ENCODE peak calls at places on chromosomes 11 and 22, in four cellular contexts. J, U, P and Z are unnamed samples.

GRCh38 chr22:24500251-24500820 is 5.2 kb downstream of the UPB1 start:
- DNase-seq in U (no peak), J (no peak), P (no peak), Z (no peak)

GRCh38 chr11:108895579-108896480 is 231.0 kb downstream of the DDX10 start:
- DNase-seq in U (peak; percentile 65), P (no peak), J (no peak), Z (no peak)

GRCh38 chr11:19697721-19698121 is 14.9 kb upstream of the NAV2 start:
- DNase-seq in P (no peak), U (no peak), J (no peak), Z (peak; percentile 46)

GRCh38 chr11:35747638-35748037 is 85.1 kb downstream of the TRIM44 start:
- DNase-seq in J (no peak), P (peak; percentile 44), U (no peak), Z (no peak)

GRCh38 chr22:48953830-48954229 is 873.8 kb downstream of the BRD1 start:
- DNase-seq in J (no peak), P (no peak), U (no peak), Z (no peak)

GRCh38 chr22:24685804-24686203 is 82.8 kb downstream of the GGT1 start:
- DNase-seq in J (no peak), U (peak; percentile 4), P (no peak), Z (no peak)

GRCh38 chr11:95732930-95733602 is 56.5 kb downstream of the FAM76B start:
- DNase-seq in U (no peak), J (no peak), P (no peak), Z (no peak)

GRCh38 chr11:28209906-28210305 is 101.7 kb downstream of the METTL15 start:
- DNase-seq in U (peak; percentile 0), P (no peak), J (no peak), Z (no peak)

GRCh38 chr11:65290448-65291165 is 24.1 kb upstream of the CDC42EP2 start:
- DNase-seq in J (peak; percentile 84), U (peak; percentile 98), P (peak; percentile 93), Z (peak; percentile 78)

GRCh38 chr11:76153609-76153949 is 52.7 kb downstream of the WNT11 start:
- DNase-seq in U (peak; percentile 81), J (no peak), P (no peak), Z (no peak)

GRCh38 chr11:101482556-101483124 is 101.2 kb downstream of the TRPC6 start:
- DNase-seq in J (no peak), U (no peak), P (no peak), Z (no peak)

GRCh38 chr11:19711911-19712280 is 741 bp upstream of the NAV2 start:
- DNase-seq in J (peak; percentile 30), P (no peak), U (peak; percentile 62), Z (no peak)

GRCh38 chr11:9756878-9757277 is 93.0 kb downstream of the SWAP70 start:
- DNase-seq in U (no peak), J (no peak), P (no peak), Z (no peak)

GRCh38 chr11:57321996-57322880 is 2.5 kb downstream of the TNKS1BP1 start:
- DNase-seq in U (peak; percentile 100), P (peak; percentile 92), J (peak; percentile 90), Z (no peak)

GRCh38 chr11:10050561-10050960 is 243.5 kb downstream of the SBF2 start:
- DNase-seq in P (no peak), J (no peak), U (peak; percentile 34), Z (no peak)

GRCh38 chr11:95498731-95499396 is 267.9 kb upstream of the SESN3 start:
- DNase-seq in U (peak; percentile 26), P (no peak), J (no peak), Z (no peak)

GRCh38 chr22:47517062-47517461 is 754.6 kb downstream of the TBC1D22A start:
- DNase-seq in P (no peak), J (no peak), U (no peak), Z (no peak)

GRCh38 chr11:44286268-44286880 is 23.6 kb downstream of the ALX4 start:
- DNase-seq in P (peak; percentile 42), J (peak; percentile 41), U (peak; percentile 66), Z (peak; percentile 8)

GRCh38 chr22:27175444-27175843 is 518.1 kb downstream of the MIAT start:
- DNase-seq in P (peak; percentile 43), U (no peak), J (no peak), Z (no peak)

GRCh38 chr11:65058012-65058411 is 341 bp downstream of the NAALADL1 start:
- DNase-seq in U (no peak), J (no peak), P (no peak), Z (no peak)

GRCh38 chr11:90204832-90205646 is 17.8 kb downstream of the CHORDC1 start:
- DNase-seq in J (no peak), P (peak; percentile 12), U (peak; percentile 69), Z (no peak)

GRCh38 chr11:57207160-57207559 is 25.4 kb downstream of the LRRC55 start:
- DNase-seq in J (no peak), U (no peak), P (no peak), Z (no peak)

GRCh38 chr11:130798280-130798679 is 118.0 kb downstream of the SNX19 start:
- DNase-seq in J (no peak), P (no peak), U (peak; percentile 97), Z (no peak)

GRCh38 chr22:17944205-17944725 is 80.1 kb downstream of the MICAL3 start:
- DNase-seq in U (no peak), J (no peak), P (no peak), Z (no peak)

GRCh38 chr22:17941501-17942406 is 82.6 kb downstream of the MICAL3 start:
- DNase-seq in U (no peak), J (no peak), P (no peak), Z (no peak)

GRCh38 chr22:17945156-17945850 is 79.1 kb downstream of the MICAL3 start:
- DNase-seq in U (no peak), P (peak; percentile 34), J (no peak), Z (no peak)

GRCh38 chr22:17942721-17943120 is 81.6 kb downstream of the MICAL3 start:
- DNase-seq in P (no peak), U (no peak), J (no peak), Z (no peak)

GRCh38 chr22:17943533-17944204 is 80.7 kb downstream of the MICAL3 start:
- DNase-seq in P (peak; percentile 63), J (no peak), U (no peak), Z (no peak)
- H3K27ac ChIP-seq in P (peak overlapping the region; percentile 62), J (peak overlapping the region; percentile 39), U (no peak overlapping the region), Z (peak overlapping the region; percentile 64)

DNA sequence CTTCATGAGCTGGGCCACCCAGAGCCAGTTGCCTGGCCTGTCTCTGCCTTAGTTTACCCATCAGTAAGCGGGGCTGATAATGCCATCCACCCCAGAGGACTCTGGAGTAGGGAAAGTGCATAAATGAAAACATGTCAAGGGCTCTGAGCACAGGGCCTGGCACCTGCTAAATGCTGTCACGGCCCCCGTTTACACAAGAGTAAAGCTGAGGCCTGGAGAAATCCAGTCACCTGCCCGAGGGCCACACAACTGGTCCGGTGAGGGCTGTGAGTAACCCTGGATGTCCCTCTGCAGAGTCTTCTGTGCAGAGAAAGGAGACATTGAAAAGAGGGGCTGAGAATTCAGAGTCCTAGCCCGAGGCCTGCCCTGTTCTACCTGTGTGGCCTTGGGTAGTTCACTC is 110.6 kb upstream of the ANO1 start:
- DNase-seq in P (no peak), U (no peak), J (no peak), Z (no peak)
- H3K27ac ChIP-seq in P (no peak overlapping the region), U (no peak overlapping the region), J (no peak overlapping the region), Z (no peak overlapping the region)

GRCh38 chr22:30266445-30267381 is at the start of gene OSM:
- DNase-seq in J (peak; percentile 74), P (peak; percentile 38), U (no peak), Z (peak; percentile 37)
- H3K27ac ChIP-seq in J (peak within 1 kb of the TSS; percentile 61), P (peak within 1 kb of the TSS; percentile 35), U (no peak within 1 kb of the TSS), Z (peak within 1 kb of the TSS; percentile 78)

DNA sequence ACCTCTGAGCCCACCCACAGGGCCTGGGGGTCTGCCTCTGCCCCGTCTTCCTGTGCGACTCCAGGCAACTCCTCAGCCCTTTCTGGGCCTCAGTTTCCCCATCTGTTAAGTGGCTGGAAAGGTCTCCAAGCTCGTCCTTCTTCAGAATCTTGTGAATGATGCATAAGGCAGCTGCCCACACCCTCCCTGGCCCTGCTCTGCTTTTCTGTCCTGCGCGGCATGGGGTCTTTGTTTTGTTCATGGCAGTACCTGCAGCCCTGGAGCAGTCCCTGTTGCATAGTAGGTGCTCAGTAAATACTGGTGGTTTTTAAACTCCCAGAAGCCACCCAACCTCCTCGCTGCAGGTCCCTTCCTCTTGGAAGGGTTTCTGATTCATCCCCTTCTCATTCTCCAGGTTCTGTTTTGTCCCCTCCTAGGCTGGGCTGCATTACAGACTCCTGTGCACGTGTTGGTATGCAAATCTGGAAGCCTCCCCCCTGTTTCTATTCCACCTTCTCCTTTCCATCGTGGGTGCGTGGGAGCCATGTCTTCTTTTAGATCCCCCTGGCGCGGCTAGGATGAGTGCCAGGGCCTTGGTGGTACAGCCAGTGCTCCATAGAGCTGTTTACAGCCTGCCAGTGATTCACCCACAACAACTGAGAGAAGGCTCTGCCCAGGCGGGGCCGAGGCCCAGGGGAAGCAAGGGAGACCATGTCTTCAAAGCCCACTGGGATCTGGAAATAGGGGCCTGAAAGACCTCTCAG is 19.3 kb upstream of the SYT7 start:
- DNase-seq in J (no peak), U (peak; percentile 22), P (no peak), Z (no peak)
- H3K27ac ChIP-seq in J (peak overlapping the region; percentile 21), U (no peak overlapping the region), P (no peak overlapping the region), Z (no peak overlapping the region)

GRCh38 chr22:37226087-37226486 is 13.8 kb upstream of the SSTR3 start:
- DNase-seq in U (no peak), J (no peak), P (no peak), Z (no peak)

GRCh38 chr22:37225481-37225880 is 13.2 kb upstream of the SSTR3 start:
- DNase-seq in J (peak; percentile 35), U (no peak), P (no peak), Z (no peak)

GRCh38 chr22:37226514-37226913 is 14.2 kb upstream of the SSTR3 start:
- DNase-seq in U (no peak), P (no peak), J (no peak), Z (no peak)

GRCh38 chr22:37223965-37224551 is 11.8 kb upstream of the SSTR3 start:
- DNase-seq in U (no peak), J (no peak), P (no peak), Z (no peak)

DNA sequence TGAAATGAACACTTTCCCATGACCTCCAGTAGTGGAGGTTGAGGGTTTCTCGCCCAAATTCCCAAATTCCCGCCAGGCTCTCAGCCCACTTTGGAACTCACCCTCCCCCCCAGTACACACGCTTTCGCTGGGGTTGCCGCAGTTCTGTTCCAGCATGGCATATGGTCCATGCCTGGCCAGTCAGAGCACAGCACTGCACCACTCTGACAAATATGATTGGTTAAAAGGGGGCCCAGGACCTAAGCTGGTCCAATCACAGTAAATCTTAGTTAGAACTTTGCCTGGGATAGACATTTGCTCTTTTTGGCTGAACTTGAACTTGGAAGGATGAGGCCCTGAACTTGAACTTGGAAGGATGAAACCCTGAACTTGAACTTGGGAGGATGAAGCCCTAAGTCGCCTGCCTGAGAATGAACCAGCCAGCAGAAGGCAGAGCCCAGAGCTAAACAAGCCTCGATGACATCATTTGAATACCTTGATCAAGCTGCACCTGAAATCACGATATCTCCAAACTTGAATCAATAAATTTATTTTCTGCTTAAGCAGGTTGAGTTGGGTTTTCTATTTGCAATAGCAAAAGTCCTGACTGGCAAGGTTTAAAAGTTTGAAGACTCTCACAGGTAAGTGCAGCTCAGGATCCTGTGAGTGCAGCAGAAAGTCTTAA is 12.6 kb upstream of the SSTR3 start:
- DNase-seq in P (no peak), U (no peak), J (no peak), Z (no peak)
- H3K27ac ChIP-seq in P (no peak overlapping the region), U (no peak overlapping the region), J (no peak overlapping the region), Z (no peak overlapping the region)